ENCODE peak calls at places on chromosomes 13 and 19, in six cellular contexts. T is thyroid gland, V is GM12865, G is endothelial cell, D is OCI-LY7, M is B cell. S is an unnamed sample.

GRCh38 chr13:43157796-43158195 is 134.4 kb downstream of the DNAJC15 start:
- DNase-seq in D (no peak), V (no peak), M (no peak), T (no peak), G (no peak), S (no peak)

GRCh38 chr13:106105153-106105552 is 430.3 kb downstream of the EFNB2 start:
- DNase-seq in D (no peak), M (no peak), G (no peak), V (no peak), T (no peak), S (no peak)

GRCh38 chr13:31328549-31329229 is 128.9 kb downstream of the B3GLCT start:
- DNase-seq in V (no peak), M (no peak), T (no peak), G (no peak), D (no peak), S (no peak)

GRCh38 chr13:27792393-27793218 is at the start of gene GSX1:
- DNase-seq in G (peak; percentile 86), M (peak; percentile 70), D (no peak), V (peak; percentile 23), T (peak; percentile 68), S (peak; percentile 73)

GRCh38 chr13:110450941-110451340 is 110.6 kb downstream of the RAB20 start:
- DNase-seq in V (no peak), G (no peak), M (no peak), T (no peak), D (no peak), S (no peak)

GRCh38 chr19:30546332-30546731 is 174.1 kb downstream of the ZNF536 start:
- DNase-seq in M (no peak), T (no peak), V (no peak), G (no peak), D (no peak), S (no peak)

GRCh38 chr13:99406799-99407201 is 94.5 kb upstream of the TM9SF2 start:
- DNase-seq in T (no peak), G (no peak), D (no peak), V (no peak), M (peak; percentile 47), S (no peak)

GRCh38 chr19:1017906-1018305 is 3.0 kb downstream of the TMEM259 start:
- DNase-seq in V (no peak), T (no peak), G (no peak), M (no peak), D (no peak), S (no peak)

GRCh38 chr13:73580868-73581267 is 522.1 kb downstream of the KLF5 start:
- DNase-seq in V (no peak), T (peak; percentile 52), M (no peak), D (no peak), G (no peak), S (no peak)

GRCh38 chr19:46180701-46181385 is 32.8 kb downstream of the IGFL2 start:
- DNase-seq in G (no peak), M (no peak), V (no peak), T (no peak), D (no peak), S (no peak)

GRCh38 chr19:37961198-37961597 is 54.2 kb downstream of the SIPA1L3 start:
- DNase-seq in T (no peak), M (no peak), V (no peak), D (no peak), G (no peak), S (no peak)

GRCh38 chr19:55528030-55528801 is 8.7 kb downstream of the SBK2 start:
- DNase-seq in D (no peak), M (no peak), V (no peak), G (no peak), T (no peak), S (no peak)

GRCh38 chr13:73608731-73609485 is 525.3 kb downstream of the KLF12 start:
- DNase-seq in M (no peak), D (no peak), G (no peak), V (no peak), T (peak; percentile 16), S (no peak)

GRCh38 chr13:105147481-105147880 is 1388.0 kb downstream of the EFNB2 start:
- DNase-seq in T (no peak), D (no peak), V (no peak), G (no peak), M (no peak), S (no peak)

GRCh38 chr13:90592943-90593342 is 754.5 kb upstream of the MIR17HG start:
- DNase-seq in V (no peak), M (no peak), G (no peak), T (no peak), D (no peak), S (no peak)

GRCh38 chr13:25372275-25373081 is 704 bp downstream of the ATP8A2 start:
- DNase-seq in V (no peak), D (no peak), T (no peak), M (peak; percentile 33), G (no peak), S (peak; percentile 7)

GRCh38 chr13:102812616-102813287 is 13.8 kb downstream of the BIVM start:
- DNase-seq in T (no peak), V (peak; percentile 15), M (no peak), G (no peak), D (no peak), S (no peak)

GRCh38 chr13:100274942-100275506 is 186.1 kb downstream of the PCCA start:
- DNase-seq in M (no peak), V (no peak), T (no peak), G (no peak), D (no peak), S (no peak)

GRCh38 chr19:47158879-47159509 is 28.4 kb downstream of the SAE1 start:
- DNase-seq in T (no peak), G (no peak), V (no peak), D (no peak), M (no peak), S (peak; percentile 60)

GRCh38 chr13:49669735-49670309 is 21.5 kb downstream of the EBPL start:
- DNase-seq in G (peak; percentile 62), M (peak; percentile 58), T (peak; percentile 66), V (peak; percentile 46), D (peak; percentile 50), S (peak; percentile 41)

GRCh38 chr19:16366056-16366432 is 41.4 kb downstream of the KLF2 start:
- DNase-seq in V (no peak), M (no peak), D (no peak), T (no peak), G (no peak), S (no peak)

GRCh38 chr19:47765522-47766358 is 12.8 kb upstream of the SELENOW start:
- DNase-seq in V (peak; percentile 68), G (peak; percentile 81), M (no peak), T (peak; percentile 63), D (peak; percentile 70), S (peak; percentile 61)

GRCh38 chr13:23018143-23018542 is 162.6 kb upstream of the SGCG start:
- DNase-seq in G (no peak), D (no peak), V (no peak), T (no peak), M (no peak), S (no peak)

GRCh38 chr13:78589206-78589605 is 14.1 kb downstream of the POU4F1 start:
- DNase-seq in D (peak; percentile 29), T (peak; percentile 60), M (no peak), G (peak; percentile 78), V (peak; percentile 44), S (no peak)

GRCh38 chr13:33007950-33008349 is 8.3 kb upstream of the KL start:
- DNase-seq in G (no peak), T (no peak), M (no peak), V (no peak), D (no peak), S (no peak)

GRCh38 chr19:3830841-3831589 is 37.8 kb downstream of the ZFR2 start:
- DNase-seq in G (no peak), D (no peak), T (no peak), V (no peak), M (no peak), S (no peak)

GRCh38 chr13:98129059-98129741 is 13.7 kb upstream of the FARP1 start:
- DNase-seq in D (no peak), G (no peak), V (no peak), M (no peak), T (no peak), S (no peak)
- TF ChIP-seq CTCF in D (no peak), G (no peak), V (no peak), M (no peak), T (no peak), S (no peak)

GRCh38 chr19:4832776-4833175 is 1.3 kb upstream of the TICAM1 start:
- DNase-seq in D (no peak), G (no peak), V (no peak), T (no peak), M (no peak), S (no peak)

GRCh38 chr19:4830332-4830731 is 1.2 kb downstream of the TICAM1 start:
- DNase-seq in D (no peak), G (no peak), V (no peak), T (no peak), M (no peak), S (no peak)

GRCh38 chr19:4830768-4831265 is 695 bp downstream of the TICAM1 start:
- DNase-seq in T (no peak), V (no peak), D (peak; percentile 32), M (no peak), G (no peak), S (no peak)

GRCh38 chr19:4829001-4829712 is 2.4 kb downstream of the TICAM1 start:
- DNase-seq in G (no peak), V (peak; percentile 59), T (peak; percentile 51), M (peak; percentile 78), D (peak; percentile 81), S (no peak)

GRCh38 chr19:4831351-4832340 is at the start of gene TICAM1:
- DNase-seq in V (peak; percentile 86), G (peak; percentile 35), M (peak; percentile 89), T (peak; percentile 82), D (peak; percentile 70), S (peak; percentile 77)
- TF ChIP-seq CTCF in V (no peak), G (no peak), M (no peak), T (no peak), D (peak; percentile 28), S (no peak)

GRCh38 chr19:49539192-49539952 is 11.6 kb downstream of the RCN3 start:
- DNase-seq in V (no peak), G (no peak), T (no peak), D (no peak), M (no peak), S (no peak)
- TF ChIP-seq CTCF in V (no peak), G (no peak), T (no peak), D (no peak), M (no peak), S (no peak)

GRCh38 chr13:37959284-37959683 is 89.7 kb upstream of the TRPC4 start:
- DNase-seq in T (no peak), D (no peak), G (no peak), V (no peak), M (no peak), S (no peak)

GRCh38 chr13:37956536-37956935 is 87.0 kb upstream of the TRPC4 start:
- DNase-seq in T (no peak), V (no peak), G (no peak), M (no peak), D (no peak), S (no peak)

GRCh38 chr13:37966266-37966665 is 96.7 kb upstream of the TRPC4 start:
- DNase-seq in D (no peak), G (no peak), V (no peak), M (no peak), T (no peak), S (no peak)

DNA sequence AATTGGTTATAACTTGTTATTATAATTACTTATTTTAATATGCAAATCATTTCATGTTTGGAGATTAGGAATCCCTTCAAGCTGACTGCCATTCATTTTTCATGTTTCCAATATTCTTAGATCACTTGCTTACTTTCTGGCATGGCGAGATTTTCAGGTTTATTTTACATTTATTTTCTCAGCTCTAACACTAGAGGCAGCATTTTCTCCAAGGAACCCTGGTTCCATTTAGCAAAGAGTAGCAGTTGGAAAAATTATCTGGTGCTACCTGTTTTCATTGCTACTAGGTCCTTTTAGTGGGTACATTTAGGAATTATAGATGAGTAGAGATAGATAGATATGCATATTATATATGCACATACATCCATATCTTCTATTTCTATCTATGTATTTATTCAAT is 90.9 kb upstream of the TRPC4 start:
- DNase-seq in M (no peak), D (peak; percentile 2), V (no peak), T (no peak), G (no peak), S (no peak)
- TF ChIP-seq CTCF in M (no peak), D (peak; percentile 78), V (no peak), T (no peak), G (peak; percentile 50), S (no peak)